ENCODE peak calls at places on chromosomes 12 and 14, in ten cellular contexts. One of them, this sample, is unnamed.

GRCh38 chr12:80711866-80712265 is 4.4 kb downstream of the MYF6 start:
- DNase-seq in naive thymus-derived CD4-positive, alpha-beta T cell: no peak
- DNase-seq in A549: no peak
- DNase-seq in CD8-positive, alpha-beta T cell: no peak
- DNase-seq in CD8-positive, alpha-beta memory T cell: no peak
- DNase-seq in stomach: no peak
- DNase-seq in mesenchymal stem cell: no peak
- DNase-seq in cardiac muscle cell: no peak
- DNase-seq in heart left ventricle: no peak
- DNase-seq in effector memory CD4-positive, alpha-beta T cell: no peak
- DNase-seq in this sample: no peak

GRCh38 chr12:63098851-63099250 is 52.1 kb downstream of the AVPR1A start:
- DNase-seq in stomach: no peak
- DNase-seq in CD8-positive, alpha-beta memory T cell: no peak
- DNase-seq in mesenchymal stem cell: no peak
- DNase-seq in CD8-positive, alpha-beta T cell: no peak
- DNase-seq in cardiac muscle cell: no peak
- DNase-seq in A549: peak
- DNase-seq in effector memory CD4-positive, alpha-beta T cell: no peak
- DNase-seq in heart left ventricle: no peak
- DNase-seq in naive thymus-derived CD4-positive, alpha-beta T cell: no peak
- DNase-seq in this sample: no peak

GRCh38 chr12:71556881-71557280 is 106.8 kb downstream of the ZFC3H1 start:
- DNase-seq in cardiac muscle cell: peak
- DNase-seq in A549: peak
- DNase-seq in CD8-positive, alpha-beta T cell: no peak
- DNase-seq in mesenchymal stem cell: peak
- DNase-seq in stomach: no peak
- DNase-seq in heart left ventricle: no peak
- DNase-seq in effector memory CD4-positive, alpha-beta T cell: no peak
- DNase-seq in naive thymus-derived CD4-positive, alpha-beta T cell: no peak
- DNase-seq in CD8-positive, alpha-beta memory T cell: no peak
- DNase-seq in this sample: no peak

GRCh38 chr12:105048315-105048714 is 35.9 kb downstream of the ALDH1L2 start:
- DNase-seq in naive thymus-derived CD4-positive, alpha-beta T cell: no peak
- DNase-seq in mesenchymal stem cell: no peak
- DNase-seq in effector memory CD4-positive, alpha-beta T cell: no peak
- DNase-seq in heart left ventricle: no peak
- DNase-seq in A549: no peak
- DNase-seq in CD8-positive, alpha-beta memory T cell: no peak
- DNase-seq in stomach: no peak
- DNase-seq in cardiac muscle cell: no peak
- DNase-seq in CD8-positive, alpha-beta T cell: no peak
- DNase-seq in this sample: no peak

GRCh38 chr14:22824711-22825359 is 4.9 kb upstream of the MRPL52 start:
- DNase-seq in effector memory CD4-positive, alpha-beta T cell: no peak
- DNase-seq in A549: peak
- DNase-seq in stomach: no peak
- DNase-seq in naive thymus-derived CD4-positive, alpha-beta T cell: peak
- DNase-seq in heart left ventricle: no peak
- DNase-seq in CD8-positive, alpha-beta memory T cell: no peak
- DNase-seq in CD8-positive, alpha-beta T cell: no peak
- DNase-seq in mesenchymal stem cell: peak
- DNase-seq in cardiac muscle cell: peak
- DNase-seq in this sample: no peak

GRCh38 chr12:40829738-40830144 is 137.5 kb downstream of the CNTN1 start:
- DNase-seq in effector memory CD4-positive, alpha-beta T cell: no peak
- DNase-seq in cardiac muscle cell: no peak
- DNase-seq in A549: peak
- DNase-seq in mesenchymal stem cell: no peak
- DNase-seq in naive thymus-derived CD4-positive, alpha-beta T cell: no peak
- DNase-seq in CD8-positive, alpha-beta T cell: no peak
- DNase-seq in stomach: no peak
- DNase-seq in heart left ventricle: no peak
- DNase-seq in CD8-positive, alpha-beta memory T cell: no peak
- DNase-seq in this sample: no peak

GRCh38 chr12:2902287-2902880 is 11.7 kb downstream of the TULP3 start:
- DNase-seq in effector memory CD4-positive, alpha-beta T cell: no peak
- DNase-seq in naive thymus-derived CD4-positive, alpha-beta T cell: no peak
- DNase-seq in A549: no peak
- DNase-seq in mesenchymal stem cell: peak
- DNase-seq in cardiac muscle cell: peak
- DNase-seq in stomach: peak
- DNase-seq in CD8-positive, alpha-beta T cell: no peak
- DNase-seq in heart left ventricle: no peak
- DNase-seq in CD8-positive, alpha-beta memory T cell: no peak
- DNase-seq in this sample: no peak

GRCh38 chr12:105120551-105120950 is 13.0 kb downstream of the WASHC4 start:
- DNase-seq in naive thymus-derived CD4-positive, alpha-beta T cell: no peak
- DNase-seq in cardiac muscle cell: peak
- DNase-seq in heart left ventricle: no peak
- DNase-seq in stomach: no peak
- DNase-seq in CD8-positive, alpha-beta T cell: no peak
- DNase-seq in CD8-positive, alpha-beta memory T cell: no peak
- DNase-seq in A549: peak
- DNase-seq in effector memory CD4-positive, alpha-beta T cell: no peak
- DNase-seq in mesenchymal stem cell: peak
- DNase-seq in this sample: no peak

GRCh38 chr14:64649383-64649998 is 54.7 kb upstream of the PLEKHG3 start:
- DNase-seq in naive thymus-derived CD4-positive, alpha-beta T cell: no peak
- DNase-seq in mesenchymal stem cell: peak
- DNase-seq in CD8-positive, alpha-beta T cell: no peak
- DNase-seq in CD8-positive, alpha-beta memory T cell: no peak
- DNase-seq in stomach: no peak
- DNase-seq in effector memory CD4-positive, alpha-beta T cell: no peak
- DNase-seq in cardiac muscle cell: peak
- DNase-seq in A549: no peak
- DNase-seq in heart left ventricle: no peak
- DNase-seq in this sample: no peak

GRCh38 chr14:64656986-64657385 is 47.2 kb upstream of the PLEKHG3 start:
- DNase-seq in cardiac muscle cell: peak
- DNase-seq in mesenchymal stem cell: no peak
- DNase-seq in CD8-positive, alpha-beta T cell: no peak
- DNase-seq in CD8-positive, alpha-beta memory T cell: no peak
- DNase-seq in heart left ventricle: no peak
- DNase-seq in A549: no peak
- DNase-seq in stomach: no peak
- DNase-seq in naive thymus-derived CD4-positive, alpha-beta T cell: no peak
- DNase-seq in effector memory CD4-positive, alpha-beta T cell: no peak
- DNase-seq in this sample: no peak

GRCh38 chr14:64658201-64658600 is 46.0 kb upstream of the PLEKHG3 start:
- DNase-seq in A549: no peak
- DNase-seq in CD8-positive, alpha-beta T cell: no peak
- DNase-seq in naive thymus-derived CD4-positive, alpha-beta T cell: no peak
- DNase-seq in stomach: no peak
- DNase-seq in effector memory CD4-positive, alpha-beta T cell: no peak
- DNase-seq in heart left ventricle: no peak
- DNase-seq in mesenchymal stem cell: no peak
- DNase-seq in CD8-positive, alpha-beta memory T cell: no peak
- DNase-seq in cardiac muscle cell: no peak
- DNase-seq in this sample: no peak

GRCh38 chr14:64654931-64655330 is 49.3 kb upstream of the PLEKHG3 start:
- DNase-seq in naive thymus-derived CD4-positive, alpha-beta T cell: no peak
- DNase-seq in mesenchymal stem cell: peak
- DNase-seq in heart left ventricle: no peak
- DNase-seq in effector memory CD4-positive, alpha-beta T cell: no peak
- DNase-seq in stomach: no peak
- DNase-seq in CD8-positive, alpha-beta T cell: no peak
- DNase-seq in cardiac muscle cell: no peak
- DNase-seq in A549: no peak
- DNase-seq in CD8-positive, alpha-beta memory T cell: no peak
- DNase-seq in this sample: no peak

GRCh38 chr14:64654072-64654899 is 49.9 kb upstream of the PLEKHG3 start:
- DNase-seq in CD8-positive, alpha-beta T cell: no peak
- DNase-seq in stomach: no peak
- DNase-seq in A549: peak
- DNase-seq in naive thymus-derived CD4-positive, alpha-beta T cell: no peak
- DNase-seq in CD8-positive, alpha-beta memory T cell: no peak
- DNase-seq in mesenchymal stem cell: peak
- DNase-seq in effector memory CD4-positive, alpha-beta T cell: no peak
- DNase-seq in cardiac muscle cell: peak
- DNase-seq in heart left ventricle: no peak
- DNase-seq in this sample: no peak
- H3K27ac ChIP-seq in CD8-positive, alpha-beta T cell: no peak
- H3K27ac ChIP-seq in stomach: peak
- H3K27ac ChIP-seq in A549: peak
- H3K27ac ChIP-seq in naive thymus-derived CD4-positive, alpha-beta T cell: no peak
- H3K27ac ChIP-seq in CD8-positive, alpha-beta memory T cell: no peak
- H3K27ac ChIP-seq in mesenchymal stem cell: peak
- H3K27ac ChIP-seq in effector memory CD4-positive, alpha-beta T cell: no peak
- H3K27ac ChIP-seq in cardiac muscle cell: peak
- H3K27ac ChIP-seq in heart left ventricle: peak
- H3K27ac ChIP-seq in this sample: no peak

GRCh38 chr12:14884458-14884878 is 1.2 kb downstream of the MGP start:
- DNase-seq in effector memory CD4-positive, alpha-beta T cell: peak
- DNase-seq in naive thymus-derived CD4-positive, alpha-beta T cell: peak
- DNase-seq in CD8-positive, alpha-beta T cell: peak
- DNase-seq in mesenchymal stem cell: peak
- DNase-seq in cardiac muscle cell: peak
- DNase-seq in A549: no peak
- DNase-seq in CD8-positive, alpha-beta memory T cell: peak
- DNase-seq in stomach: peak
- DNase-seq in heart left ventricle: peak
- DNase-seq in this sample: no peak

GRCh38 chr12:14885718-14886201 is at the start of gene MGP:
- DNase-seq in CD8-positive, alpha-beta T cell: no peak
- DNase-seq in naive thymus-derived CD4-positive, alpha-beta T cell: no peak
- DNase-seq in stomach: no peak
- DNase-seq in heart left ventricle: no peak
- DNase-seq in effector memory CD4-positive, alpha-beta T cell: no peak
- DNase-seq in cardiac muscle cell: peak
- DNase-seq in A549: no peak
- DNase-seq in CD8-positive, alpha-beta memory T cell: no peak
- DNase-seq in mesenchymal stem cell: no peak
- DNase-seq in this sample: peak

GRCh38 chr12:14883663-14884062 is 2.0 kb downstream of the MGP start:
- DNase-seq in mesenchymal stem cell: no peak
- DNase-seq in CD8-positive, alpha-beta T cell: no peak
- DNase-seq in cardiac muscle cell: peak
- DNase-seq in A549: no peak
- DNase-seq in heart left ventricle: no peak
- DNase-seq in CD8-positive, alpha-beta memory T cell: no peak
- DNase-seq in naive thymus-derived CD4-positive, alpha-beta T cell: no peak
- DNase-seq in effector memory CD4-positive, alpha-beta T cell: no peak
- DNase-seq in stomach: no peak
- DNase-seq in this sample: no peak

GRCh38 chr12:14880890-14881453 is 4.7 kb downstream of the MGP start:
- DNase-seq in A549: no peak
- DNase-seq in CD8-positive, alpha-beta T cell: no peak
- DNase-seq in effector memory CD4-positive, alpha-beta T cell: no peak
- DNase-seq in cardiac muscle cell: no peak
- DNase-seq in stomach: no peak
- DNase-seq in CD8-positive, alpha-beta memory T cell: no peak
- DNase-seq in mesenchymal stem cell: no peak
- DNase-seq in naive thymus-derived CD4-positive, alpha-beta T cell: peak
- DNase-seq in heart left ventricle: no peak
- DNase-seq in this sample: no peak

DNA sequence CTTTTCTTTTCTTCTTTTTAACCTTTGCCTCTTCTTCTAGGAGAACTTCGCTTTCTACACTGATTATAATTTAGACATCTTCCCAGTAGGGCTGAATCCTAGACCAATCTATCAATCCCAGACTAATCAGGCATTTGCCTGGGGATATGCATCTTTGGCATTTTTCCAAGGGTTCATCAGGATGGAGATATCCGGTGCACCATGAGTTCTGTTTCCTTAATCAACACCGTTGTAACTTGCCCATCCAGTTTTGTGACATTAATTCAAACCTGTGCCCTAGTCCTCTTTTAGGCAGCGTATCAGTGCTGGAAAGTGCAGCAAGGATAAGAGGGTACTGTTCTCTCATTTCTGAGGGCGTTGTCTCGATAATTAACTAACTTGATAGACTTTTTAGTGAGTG is 617 bp upstream of the MGP start:
- DNase-seq in cardiac muscle cell: no peak
- DNase-seq in stomach: no peak
- DNase-seq in CD8-positive, alpha-beta memory T cell: no peak
- DNase-seq in effector memory CD4-positive, alpha-beta T cell: no peak
- DNase-seq in CD8-positive, alpha-beta T cell: no peak
- DNase-seq in mesenchymal stem cell: no peak
- DNase-seq in heart left ventricle: no peak
- DNase-seq in A549: no peak
- DNase-seq in naive thymus-derived CD4-positive, alpha-beta T cell: no peak
- DNase-seq in this sample: no peak
- H3K27ac ChIP-seq in cardiac muscle cell: no peak
- H3K27ac ChIP-seq in stomach: peak
- H3K27ac ChIP-seq in CD8-positive, alpha-beta memory T cell: no peak
- H3K27ac ChIP-seq in effector memory CD4-positive, alpha-beta T cell: no peak
- H3K27ac ChIP-seq in CD8-positive, alpha-beta T cell: no peak
- H3K27ac ChIP-seq in mesenchymal stem cell: no peak
- H3K27ac ChIP-seq in heart left ventricle: peak
- H3K27ac ChIP-seq in A549: no peak
- H3K27ac ChIP-seq in naive thymus-derived CD4-positive, alpha-beta T cell: no peak
- H3K27ac ChIP-seq in this sample: no peak

DNA sequence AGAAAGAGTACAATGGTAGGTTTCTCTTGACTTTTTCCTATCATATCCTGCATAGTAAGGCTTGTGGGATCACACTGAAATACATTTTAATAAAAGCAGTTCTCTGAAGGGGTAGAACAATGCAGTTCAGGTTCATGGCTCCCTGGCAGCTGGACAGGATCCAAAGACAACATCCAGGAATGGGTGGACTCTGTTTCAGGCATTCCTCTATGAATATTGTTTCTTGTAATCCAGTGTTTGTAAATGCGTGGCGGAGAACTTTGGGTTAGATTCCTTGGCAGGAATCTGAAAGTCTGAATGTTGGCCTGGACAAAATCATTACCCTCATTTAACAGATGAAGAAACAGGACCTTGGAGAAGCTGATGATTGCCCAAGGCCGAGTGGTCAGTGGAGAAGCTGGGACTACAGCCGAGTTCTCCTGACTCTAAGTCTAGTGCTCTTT is 43.5 kb downstream of the SYNE2 start:
- DNase-seq in mesenchymal stem cell: peak
- DNase-seq in CD8-positive, alpha-beta T cell: no peak
- DNase-seq in stomach: peak
- DNase-seq in A549: peak
- DNase-seq in effector memory CD4-positive, alpha-beta T cell: no peak
- DNase-seq in cardiac muscle cell: peak
- DNase-seq in CD8-positive, alpha-beta memory T cell: no peak
- DNase-seq in heart left ventricle: no peak
- DNase-seq in naive thymus-derived CD4-positive, alpha-beta T cell: no peak
- DNase-seq in this sample: no peak
- H3K27ac ChIP-seq in mesenchymal stem cell: peak
- H3K27ac ChIP-seq in CD8-positive, alpha-beta T cell: no peak
- H3K27ac ChIP-seq in stomach: peak
- H3K27ac ChIP-seq in A549: peak
- H3K27ac ChIP-seq in effector memory CD4-positive, alpha-beta T cell: no peak
- H3K27ac ChIP-seq in cardiac muscle cell: no peak
- H3K27ac ChIP-seq in CD8-positive, alpha-beta memory T cell: no peak
- H3K27ac ChIP-seq in heart left ventricle: peak
- H3K27ac ChIP-seq in naive thymus-derived CD4-positive, alpha-beta T cell: no peak
- H3K27ac ChIP-seq in this sample: no peak

GRCh38 chr14:95210699-95211098 is 53.4 kb upstream of the DICER1 start:
- DNase-seq in effector memory CD4-positive, alpha-beta T cell: no peak
- DNase-seq in stomach: no peak
- DNase-seq in cardiac muscle cell: no peak
- DNase-seq in CD8-positive, alpha-beta memory T cell: no peak
- DNase-seq in A549: no peak
- DNase-seq in heart left ventricle: no peak
- DNase-seq in mesenchymal stem cell: no peak
- DNase-seq in CD8-positive, alpha-beta T cell: no peak
- DNase-seq in naive thymus-derived CD4-positive, alpha-beta T cell: no peak
- DNase-seq in this sample: no peak

GRCh38 chr14:95208598-95208997 is 51.3 kb upstream of the DICER1 start:
- DNase-seq in CD8-positive, alpha-beta memory T cell: no peak
- DNase-seq in stomach: no peak
- DNase-seq in heart left ventricle: no peak
- DNase-seq in naive thymus-derived CD4-positive, alpha-beta T cell: no peak
- DNase-seq in mesenchymal stem cell: no peak
- DNase-seq in cardiac muscle cell: no peak
- DNase-seq in effector memory CD4-positive, alpha-beta T cell: no peak
- DNase-seq in A549: no peak
- DNase-seq in CD8-positive, alpha-beta T cell: no peak
- DNase-seq in this sample: no peak

GRCh38 chr14:95213774-95214173 is 56.4 kb upstream of the DICER1 start:
- DNase-seq in naive thymus-derived CD4-positive, alpha-beta T cell: no peak
- DNase-seq in A549: no peak
- DNase-seq in cardiac muscle cell: no peak
- DNase-seq in CD8-positive, alpha-beta memory T cell: no peak
- DNase-seq in stomach: no peak
- DNase-seq in CD8-positive, alpha-beta T cell: no peak
- DNase-seq in effector memory CD4-positive, alpha-beta T cell: no peak
- DNase-seq in heart left ventricle: no peak
- DNase-seq in mesenchymal stem cell: no peak
- DNase-seq in this sample: no peak

GRCh38 chr14:95215094-95215493 is 57.8 kb upstream of the DICER1 start:
- DNase-seq in stomach: no peak
- DNase-seq in mesenchymal stem cell: peak
- DNase-seq in naive thymus-derived CD4-positive, alpha-beta T cell: no peak
- DNase-seq in effector memory CD4-positive, alpha-beta T cell: no peak
- DNase-seq in cardiac muscle cell: no peak
- DNase-seq in CD8-positive, alpha-beta T cell: no peak
- DNase-seq in CD8-positive, alpha-beta memory T cell: no peak
- DNase-seq in heart left ventricle: no peak
- DNase-seq in A549: no peak
- DNase-seq in this sample: no peak

GRCh38 chr14:95211721-95212504 is 54.6 kb upstream of the DICER1 start:
- DNase-seq in CD8-positive, alpha-beta memory T cell: no peak
- DNase-seq in effector memory CD4-positive, alpha-beta T cell: no peak
- DNase-seq in cardiac muscle cell: no peak
- DNase-seq in heart left ventricle: no peak
- DNase-seq in A549: no peak
- DNase-seq in mesenchymal stem cell: no peak
- DNase-seq in CD8-positive, alpha-beta T cell: no peak
- DNase-seq in stomach: peak
- DNase-seq in naive thymus-derived CD4-positive, alpha-beta T cell: no peak
- DNase-seq in this sample: no peak
- H3K27ac ChIP-seq in CD8-positive, alpha-beta memory T cell: no peak
- H3K27ac ChIP-seq in effector memory CD4-positive, alpha-beta T cell: no peak
- H3K27ac ChIP-seq in cardiac muscle cell: no peak
- H3K27ac ChIP-seq in heart left ventricle: no peak
- H3K27ac ChIP-seq in A549: no peak
- H3K27ac ChIP-seq in mesenchymal stem cell: peak
- H3K27ac ChIP-seq in CD8-positive, alpha-beta T cell: no peak
- H3K27ac ChIP-seq in stomach: peak
- H3K27ac ChIP-seq in naive thymus-derived CD4-positive, alpha-beta T cell: no peak
- H3K27ac ChIP-seq in this sample: no peak

This sample was measured in substantia nigra.